ENCODE peak calls at places on chromosome 2, in five cellular contexts. Y is endothelial cell of umbilical vein, L is ascending aorta, U is GM12878, K is neural progenitor cell. N is an unnamed sample.

GRCh38 chr2:86274918-86275275 is 62.5 kb downstream of the REEP1 start:
- DNase-seq in Y (no peak), L (no peak), U (peak), K (no peak), N (no peak)

GRCh38 chr2:208266641-208267335 is 733 bp downstream of the PIKFYVE start:
- DNase-seq in Y (peak), L (no peak), U (no peak), K (no peak), N (no peak)

GRCh38 chr2:135227386-135227785 is 175.3 kb downstream of the RAB3GAP1 start:
- DNase-seq in Y (no peak), L (no peak), U (no peak), K (no peak), N (no peak)

GRCh38 chr2:117128471-117128870 is 686.0 kb upstream of the DDX18 start:
- DNase-seq in Y (no peak), L (no peak), U (no peak), K (no peak), N (no peak)

GRCh38 chr2:217715484-217715883 is 287.3 kb downstream of the TNS1 start:
- DNase-seq in Y (no peak), L (no peak), U (no peak), K (no peak), N (no peak)

GRCh38 chr2:240431663-240432424 is 3.6 kb upstream of the GPC1 start:
- DNase-seq in Y (no peak), L (peak), U (no peak), K (no peak), N (no peak)

GRCh38 chr2:109142416-109143210 is 13.6 kb downstream of the SH3RF3 start:
- DNase-seq in Y (no peak), L (no peak), U (no peak), K (no peak), N (no peak)

GRCh38 chr2:226792155-226792871 is 7.3 kb downstream of the IRS1 start:
- DNase-seq in Y (no peak), L (no peak), U (no peak), K (no peak), N (peak)

GRCh38 chr2:68750592-68751396 is 16.2 kb downstream of the ARHGAP25 start:
- DNase-seq in Y (no peak), L (no peak), U (no peak), K (no peak), N (no peak)

GRCh38 chr2:101361519-101361918 is 25.8 kb downstream of the CREG2 start:
- DNase-seq in Y (no peak), L (peak), U (no peak), K (no peak), N (no peak)

GRCh38 chr2:40690036-40690435 is 238.1 kb upstream of the SLC8A1 start:
- DNase-seq in Y (no peak), L (no peak), U (no peak), K (no peak), N (no peak)

GRCh38 chr2:88321614-88322248 is 130.8 kb downstream of the FOXI3 start:
- DNase-seq in Y (no peak), L (no peak), U (no peak), K (peak), N (no peak)

GRCh38 chr2:234290671-234291070 is 206.2 kb downstream of the ARL4C start:
- DNase-seq in Y (peak), L (peak), U (peak), K (no peak), N (no peak)

GRCh38 chr2:234288974-234289455 is 207.9 kb downstream of the ARL4C start:
- DNase-seq in Y (peak), L (peak), U (no peak), K (peak), N (peak)

GRCh38 chr2:234291765-234292204 is 205.1 kb downstream of the ARL4C start:
- DNase-seq in Y (peak), L (no peak), U (no peak), K (no peak), N (no peak)

GRCh38 chr2:234290196-234290595 is 206.7 kb downstream of the ARL4C start:
- DNase-seq in Y (no peak), L (no peak), U (no peak), K (no peak), N (no peak)

GRCh38 chr2:234289789-234290188 is 207.1 kb downstream of the ARL4C start:
- DNase-seq in Y (no peak), L (no peak), U (no peak), K (no peak), N (no peak)
- H3K4me3 ChIP-seq in Y (no peak), L (no peak), U (no peak), K (no peak), N (no peak)

GRCh38 chr2:36697424-36698066 is 1.0 kb downstream of the VIT start:
- DNase-seq in Y (peak), L (no peak), U (no peak), K (no peak), N (no peak)

GRCh38 chr2:36696533-36696932 is at the start of gene VIT:
- DNase-seq in Y (peak), L (no peak), U (no peak), K (no peak), N (no peak)

GRCh38 chr2:36695746-36696415 is 626 bp upstream of the VIT start:
- DNase-seq in Y (peak), L (no peak), U (no peak), K (no peak), N (peak)

GRCh38 chr2:36692078-36692477 is 4.4 kb upstream of the VIT start:
- DNase-seq in Y (no peak), L (no peak), U (no peak), K (no peak), N (no peak)

GRCh38 chr2:36693825-36694224 is 2.7 kb upstream of the VIT start:
- DNase-seq in Y (no peak), L (no peak), U (no peak), K (no peak), N (no peak)
- H3K4me3 ChIP-seq in Y (no peak), L (no peak), U (no peak), K (no peak), N (no peak)

GRCh38 chr2:143717053-143717452 is 587.8 kb downstream of the ARHGAP15 start:
- DNase-seq in Y (no peak), L (no peak), U (no peak), K (no peak), N (no peak)
- H3K4me3 ChIP-seq in Y (no peak), L (peak), U (no peak), K (no peak), N (no peak)

GRCh38 chr2:144332356-144333143 is 187.4 kb downstream of the ZEB2 start:
- DNase-seq in Y (peak), L (peak), U (no peak), K (peak), N (peak)
- H3K4me3 ChIP-seq in Y (peak), L (peak), U (peak), K (peak), N (peak)

DNA sequence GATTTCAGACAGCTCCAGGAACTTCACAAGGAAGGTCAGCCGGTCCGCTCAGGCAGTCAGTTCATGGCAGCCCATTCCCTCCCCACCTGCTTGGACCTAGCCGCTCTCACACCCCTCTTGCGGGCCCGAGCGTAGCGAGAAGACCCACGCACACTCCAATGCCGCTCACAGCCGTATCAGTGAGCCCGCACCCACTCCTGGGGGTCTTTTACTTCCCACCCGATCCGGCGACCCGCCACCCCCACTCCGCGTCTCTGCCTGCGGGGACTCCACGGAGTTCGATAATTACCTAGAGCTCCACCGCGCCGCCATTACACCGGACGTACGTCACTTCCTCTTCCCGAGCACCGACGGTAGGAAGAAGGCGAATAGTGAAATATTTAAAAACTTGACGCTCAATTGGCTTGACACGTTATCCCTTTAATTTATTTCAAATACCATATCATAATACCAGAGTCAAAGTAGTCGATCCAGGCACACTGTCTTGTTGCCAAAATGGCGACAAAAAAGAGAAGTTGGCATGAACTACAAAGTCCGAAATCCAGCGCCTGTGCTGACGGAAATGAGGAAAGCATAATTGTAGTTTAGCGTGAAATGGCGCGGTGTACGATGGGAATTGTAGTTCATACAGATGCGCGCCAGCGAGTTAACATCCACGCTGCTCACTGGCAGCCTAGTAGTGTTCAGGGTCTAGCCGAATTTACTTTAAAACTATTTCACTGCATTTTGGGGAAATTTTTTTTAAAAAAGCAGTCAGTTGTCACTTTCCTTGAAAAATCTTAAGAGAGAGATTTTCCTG is at the start of gene CWC22:
- DNase-seq in Y (peak), L (peak), U (peak), K (peak), N (peak)
- H3K4me3 ChIP-seq in Y (peak), L (peak), U (peak), K (peak), N (peak)

GRCh38 chr2:98663521-98664090 is 55.2 kb downstream of the UNC50 start:
- DNase-seq in Y (no peak), L (no peak), U (no peak), K (no peak), N (no peak)
- H3K4me3 ChIP-seq in Y (no peak), L (no peak), U (no peak), K (no peak), N (no peak)

GRCh38 chr2:182732736-182733135 is 16.7 kb downstream of the DNAJC10 start:
- DNase-seq in Y (no peak), L (no peak), U (no peak), K (no peak), N (no peak)

GRCh38 chr2:182729710-182730339 is 13.8 kb downstream of the DNAJC10 start:
- DNase-seq in Y (no peak), L (no peak), U (no peak), K (no peak), N (no peak)

GRCh38 chr2:182730486-182730885 is 14.4 kb downstream of the DNAJC10 start:
- DNase-seq in Y (no peak), L (no peak), U (no peak), K (no peak), N (no peak)

GRCh38 chr2:182726473-182726872 is 10.4 kb downstream of the DNAJC10 start:
- DNase-seq in Y (no peak), L (no peak), U (no peak), K (no peak), N (no peak)

GRCh38 chr2:182728028-182728427 is 12.0 kb downstream of the DNAJC10 start:
- DNase-seq in Y (no peak), L (no peak), U (no peak), K (no peak), N (no peak)
- H3K4me3 ChIP-seq in Y (no peak), L (no peak), U (no peak), K (no peak), N (no peak)

DNA sequence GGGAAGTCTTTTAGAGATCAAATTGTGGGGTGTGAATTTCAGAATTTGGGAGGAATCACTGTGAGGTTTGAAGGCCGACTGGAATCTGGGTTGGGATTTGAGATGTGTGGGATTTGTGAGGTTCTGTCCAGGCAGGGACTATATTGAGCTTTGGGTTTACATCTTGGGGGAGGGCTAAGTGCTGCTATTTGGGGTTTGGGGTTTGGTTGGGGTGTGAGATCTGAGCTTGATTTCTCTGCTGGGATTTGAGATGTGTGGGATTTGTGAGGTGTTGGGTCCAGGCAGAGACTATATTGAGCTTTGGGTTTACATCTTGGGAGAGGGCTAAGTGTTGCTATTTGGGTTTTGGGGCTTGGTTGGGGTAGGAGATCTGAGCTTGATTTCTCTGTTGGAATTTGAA is 864 bp downstream of the GMPPA start:
- DNase-seq in Y (no peak), L (no peak), U (no peak), K (no peak), N (no peak)
- H3K4me3 ChIP-seq in Y (peak), L (peak), U (peak), K (peak), N (no peak)

DNA sequence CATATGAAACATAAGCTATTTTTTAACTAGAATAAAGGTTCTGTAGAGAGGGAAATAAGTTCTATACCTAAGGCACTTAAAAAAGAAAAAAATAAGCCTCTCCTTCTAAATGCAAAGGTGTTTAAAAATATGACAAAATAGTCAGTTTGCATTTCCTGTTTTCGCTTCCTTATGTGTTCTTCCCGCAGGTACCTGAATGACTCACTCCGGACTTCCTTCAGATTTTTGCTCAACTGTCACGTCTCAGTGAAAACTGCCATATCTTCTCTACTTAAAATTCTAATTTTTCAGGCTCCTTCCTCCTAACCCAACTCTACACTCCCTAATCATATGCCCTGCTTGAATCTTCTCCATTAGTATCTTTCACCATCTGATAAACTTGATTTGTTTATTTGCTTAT is 1333.1 kb downstream of the LRP1B start:
- DNase-seq in Y (no peak), L (no peak), U (peak), K (no peak), N (no peak)
- H3K4me3 ChIP-seq in Y (no peak), L (no peak), U (no peak), K (no peak), N (no peak)

GRCh38 chr2:64727843-64728463 is 74.2 kb upstream of the SERTAD2 start:
- DNase-seq in Y (no peak), L (no peak), U (no peak), K (peak), N (no peak)

GRCh38 chr2:64731306-64731654 is 77.6 kb upstream of the SERTAD2 start:
- DNase-seq in Y (no peak), L (no peak), U (no peak), K (no peak), N (no peak)

GRCh38 chr2:64732153-64732552 is 78.4 kb upstream of the SERTAD2 start:
- DNase-seq in Y (no peak), L (no peak), U (no peak), K (no peak), N (no peak)

GRCh38 chr2:64731746-64732145 is 78.0 kb upstream of the SERTAD2 start:
- DNase-seq in Y (no peak), L (no peak), U (no peak), K (no peak), N (no peak)

DNA sequence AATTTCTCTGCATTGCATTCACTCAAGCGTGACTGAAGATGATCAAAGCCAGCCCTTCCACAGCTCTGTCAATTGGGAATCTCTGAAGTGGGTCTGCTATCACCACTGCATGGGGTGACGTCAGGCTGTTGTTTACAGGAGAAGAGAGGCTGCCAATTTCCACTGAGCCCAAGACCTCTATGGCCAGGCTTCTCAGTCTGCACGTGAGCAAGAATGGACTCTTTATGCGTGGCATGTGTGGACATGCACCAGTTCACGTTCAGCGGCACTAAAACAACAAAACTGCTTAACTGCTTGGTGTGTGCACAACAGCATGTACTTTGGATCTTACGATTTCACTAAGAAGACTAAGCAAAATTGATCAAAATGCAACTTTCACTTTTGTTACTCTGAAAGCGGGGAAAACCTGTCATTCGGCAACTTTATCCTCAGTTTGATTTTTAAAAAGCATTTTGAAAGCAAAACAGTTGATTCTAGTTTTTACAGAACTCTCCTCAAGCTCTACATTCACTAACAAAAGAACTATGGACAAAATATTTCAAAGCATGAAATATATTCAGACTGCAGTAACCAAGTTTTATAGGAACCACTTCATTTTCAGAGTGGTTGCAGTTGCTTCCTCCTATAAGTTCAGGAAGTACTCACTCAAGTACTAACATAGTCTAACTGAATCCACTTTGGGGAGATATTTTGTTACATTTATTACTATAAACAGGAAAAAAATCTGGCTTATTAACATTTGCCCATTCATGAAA is 77.0 kb upstream of the SERTAD2 start:
- DNase-seq in Y (peak), L (peak), U (peak), K (peak), N (no peak)
- H3K4me3 ChIP-seq in Y (peak), L (peak), U (peak), K (no peak), N (no peak)